ENCODE peak calls at places on chromosomes 2 and 18, in five cellular contexts. One of them, this sample, is unnamed.

GRCh38 chr18:9354256-9354655 is 19.7 kb downstream of the TWSG1 start:
- DNase-seq in bronchial epithelial cell: no peak
- DNase-seq in activated T-cell treated with anti-CD3 and anti-CD28 coated beads, Interleukin-2, amount 50 U/mL, for 72 hours: no peak
- DNase-seq in GM23248: peak; percentile 15
- DNase-seq in A172: no peak
- DNase-seq in this sample: peak; percentile 30

GRCh38 chr2:132766573-132766972 is 96.6 kb upstream of the LYPD1 start:
- DNase-seq in bronchial epithelial cell: no peak
- DNase-seq in activated T-cell treated with anti-CD3 and anti-CD28 coated beads, Interleukin-2, amount 50 U/mL, for 72 hours: no peak
- DNase-seq in GM23248: no peak
- DNase-seq in A172: peak; percentile 6
- DNase-seq in this sample: no peak

GRCh38 chr2:52222128-52222527 is 1190.2 kb upstream of the NRXN1 start:
- DNase-seq in bronchial epithelial cell: peak; percentile 15
- DNase-seq in activated T-cell treated with anti-CD3 and anti-CD28 coated beads, Interleukin-2, amount 50 U/mL, for 72 hours: no peak
- DNase-seq in GM23248: peak; percentile 5
- DNase-seq in A172: peak; percentile 57
- DNase-seq in this sample: peak; percentile 36

GRCh38 chr2:5459041-5459440 is 233.1 kb upstream of the SOX11 start:
- DNase-seq in bronchial epithelial cell: no peak
- DNase-seq in activated T-cell treated with anti-CD3 and anti-CD28 coated beads, Interleukin-2, amount 50 U/mL, for 72 hours: no peak
- DNase-seq in GM23248: no peak
- DNase-seq in A172: no peak
- DNase-seq in this sample: no peak

GRCh38 chr2:221635949-221636348 is 63.8 kb upstream of the EPHA4 start:
- DNase-seq in bronchial epithelial cell: peak; percentile 15
- DNase-seq in activated T-cell treated with anti-CD3 and anti-CD28 coated beads, Interleukin-2, amount 50 U/mL, for 72 hours: no peak
- DNase-seq in GM23248: no peak
- DNase-seq in A172: peak; percentile 42
- DNase-seq in this sample: no peak

GRCh38 chr18:6741290-6741689 is 11.8 kb downstream of the ARHGAP28 start:
- DNase-seq in bronchial epithelial cell: peak; percentile 90
- DNase-seq in activated T-cell treated with anti-CD3 and anti-CD28 coated beads, Interleukin-2, amount 50 U/mL, for 72 hours: no peak
- DNase-seq in GM23248: peak; percentile 95
- DNase-seq in A172: peak; percentile 80
- DNase-seq in this sample: peak; percentile 96

GRCh38 chr2:240800241-240800640 is 19.8 kb downstream of the KIF1A start:
- DNase-seq in bronchial epithelial cell: no peak
- DNase-seq in activated T-cell treated with anti-CD3 and anti-CD28 coated beads, Interleukin-2, amount 50 U/mL, for 72 hours: no peak
- DNase-seq in GM23248: no peak
- DNase-seq in A172: no peak
- DNase-seq in this sample: no peak

GRCh38 chr2:172555522-172556283 is at the start of gene PDK1:
- DNase-seq in bronchial epithelial cell: peak; percentile 74
- DNase-seq in activated T-cell treated with anti-CD3 and anti-CD28 coated beads, Interleukin-2, amount 50 U/mL, for 72 hours: peak; percentile 95
- DNase-seq in GM23248: peak; percentile 96
- DNase-seq in A172: peak; percentile 71
- DNase-seq in this sample: peak; percentile 88

GRCh38 chr2:200408428-200409311 is 101.2 kb downstream of the KCTD18 start:
- DNase-seq in bronchial epithelial cell: peak; percentile 79
- DNase-seq in activated T-cell treated with anti-CD3 and anti-CD28 coated beads, Interleukin-2, amount 50 U/mL, for 72 hours: no peak
- DNase-seq in GM23248: peak; percentile 93
- DNase-seq in A172: peak; percentile 88
- DNase-seq in this sample: peak; percentile 91

GRCh38 chr2:133379159-133379558 is 189.1 kb downstream of the NCKAP5 start:
- DNase-seq in bronchial epithelial cell: peak; percentile 92
- DNase-seq in activated T-cell treated with anti-CD3 and anti-CD28 coated beads, Interleukin-2, amount 50 U/mL, for 72 hours: no peak
- DNase-seq in GM23248: peak; percentile 73
- DNase-seq in A172: no peak
- DNase-seq in this sample: peak; percentile 48

GRCh38 chr2:19319064-19319463 is 39.4 kb downstream of the OSR1 start:
- DNase-seq in bronchial epithelial cell: no peak
- DNase-seq in activated T-cell treated with anti-CD3 and anti-CD28 coated beads, Interleukin-2, amount 50 U/mL, for 72 hours: no peak
- DNase-seq in GM23248: no peak
- DNase-seq in A172: no peak
- DNase-seq in this sample: no peak

GRCh38 chr18:3015203-3015590 is 2.3 kb upstream of the LPIN2 start:
- DNase-seq in bronchial epithelial cell: peak; percentile 86
- DNase-seq in activated T-cell treated with anti-CD3 and anti-CD28 coated beads, Interleukin-2, amount 50 U/mL, for 72 hours: no peak
- DNase-seq in GM23248: peak; percentile 89
- DNase-seq in A172: peak; percentile 76
- DNase-seq in this sample: peak; percentile 93

GRCh38 chr2:120391905-120392665 is 46.1 kb downstream of the INHBB start:
- DNase-seq in bronchial epithelial cell: no peak
- DNase-seq in activated T-cell treated with anti-CD3 and anti-CD28 coated beads, Interleukin-2, amount 50 U/mL, for 72 hours: no peak
- DNase-seq in GM23248: no peak
- DNase-seq in A172: no peak
- DNase-seq in this sample: no peak

GRCh38 chr2:138237657-138238384 is 263.7 kb upstream of the SPOPL start:
- DNase-seq in bronchial epithelial cell: no peak
- DNase-seq in activated T-cell treated with anti-CD3 and anti-CD28 coated beads, Interleukin-2, amount 50 U/mL, for 72 hours: no peak
- DNase-seq in GM23248: no peak
- DNase-seq in A172: no peak
- DNase-seq in this sample: no peak

This sample was measured in HCEC 1CT.